ENCODE peak calls at places on chromosome 10, in four cellular contexts. D is SK-N-SH, F is HepG2, C is K562. Q is an unnamed sample.

GRCh38 chr10:44761076-44761475 is 150.1 kb upstream of the TMEM72 start:
- DNase-seq in C (no peak), F (no peak), D (no peak), Q (no peak)

GRCh38 chr10:20953120-20953519 is 56.0 kb upstream of the NEBL start:
- DNase-seq in C (no peak), D (no peak), F (no peak), Q (no peak)

GRCh38 chr10:108392286-108392685 is 1227.8 kb upstream of the SORCS1 start:
- DNase-seq in C (no peak), F (no peak), D (no peak), Q (no peak)

GRCh38 chr10:70985824-70986336 is 97.5 kb upstream of the PCBD1 start:
- DNase-seq in F (no peak), D (no peak), C (no peak), Q (no peak)

GRCh38 chr10:13404791-13405190 is 56.7 kb upstream of the SEPHS1 start:
- DNase-seq in D (no peak), C (no peak), F (no peak), Q (no peak)

GRCh38 chr10:47049906-47050305 is 138.7 kb downstream of the PTPN20 start:
- DNase-seq in C (no peak), F (no peak), D (no peak), Q (no peak)

GRCh38 chr10:60706146-60706545 is 72.1 kb upstream of the CDK1 start:
- DNase-seq in F (peak; percentile 14), D (no peak), C (no peak), Q (no peak)

GRCh38 chr10:101464518-101465085 is 110.6 kb downstream of the BTRC start:
- DNase-seq in C (no peak), D (peak; percentile 18), F (no peak), Q (no peak)

GRCh38 chr10:30565449-30565848 is 64.1 kb downstream of the LYZL2 start:
- DNase-seq in F (no peak), C (no peak), D (no peak), Q (no peak)

GRCh38 chr10:21720090-21720489 is 186.1 kb downstream of the MLLT10 start:
- DNase-seq in C (no peak), D (no peak), F (no peak), Q (no peak)

GRCh38 chr10:125881192-125881591 is at the start of gene DHX32:
- DNase-seq in C (no peak), F (no peak), D (no peak), Q (peak; percentile 28)

GRCh38 chr10:90192825-90193224 is 491.4 kb downstream of the KIF20B start:
- DNase-seq in C (no peak), D (no peak), F (no peak), Q (no peak)

GRCh38 chr10:95208702-95209391 is 14.8 kb downstream of the ACSM6 start:
- DNase-seq in D (peak; percentile 37), C (no peak), F (no peak), Q (no peak)

GRCh38 chr10:113665806-113666354 is 2.0 kb upstream of the NRAP start:
- DNase-seq in D (no peak), F (no peak), C (peak; percentile 7), Q (peak; percentile 20)

GRCh38 chr10:88968316-88968882 is 15.8 kb upstream of the ACTA2 start:
- DNase-seq in F (no peak), D (no peak), C (no peak), Q (no peak)

GRCh38 chr10:108069096-108069495 is 904.6 kb upstream of the SORCS1 start:
- DNase-seq in F (no peak), C (no peak), D (no peak), Q (no peak)

GRCh38 chr10:15627617-15628196 is 92.0 kb downstream of the ITGA8 start:
- DNase-seq in D (no peak), F (no peak), C (no peak), Q (no peak)

GRCh38 chr10:124206616-124207015 is 113.2 kb upstream of the CHST15 start:
- DNase-seq in F (no peak), C (no peak), D (no peak), Q (no peak)

GRCh38 chr10:15436696-15437095 is 65.6 kb upstream of the FAM171A1 start:
- DNase-seq in F (no peak), D (no peak), C (no peak), Q (no peak)

GRCh38 chr10:102678842-102679289 is 34.6 kb downstream of the TRIM8 start:
- DNase-seq in D (peak; percentile 81), C (peak; percentile 66), F (peak; percentile 76), Q (peak; percentile 92)

GRCh38 chr10:128098631-128099030 is 27.6 kb downstream of the MKI67 start:
- DNase-seq in C (no peak), D (no peak), F (no peak), Q (no peak)

GRCh38 chr10:65570143-65571010 is 1355.5 kb upstream of the LRRTM3 start:
- DNase-seq in F (peak; percentile 67), D (peak; percentile 51), C (no peak), Q (peak; percentile 71)

GRCh38 chr10:132637477-132638129 is 100.0 kb downstream of the INPP5A start:
- DNase-seq in C (peak; percentile 20), D (peak; percentile 89), F (peak; percentile 59), Q (peak; percentile 8)

GRCh38 chr10:110918269-110918632 is 729 bp downstream of the BBIP1 start:
- DNase-seq in D (no peak), F (peak; percentile 87), C (peak; percentile 84), Q (peak; percentile 98)

GRCh38 chr10:93471110-93471651 is 11.0 kb downstream of the MYOF start:
- DNase-seq in F (peak; percentile 59), C (no peak), D (no peak), Q (no peak)

GRCh38 chr10:17527530-17528146 is 73.2 kb upstream of the ST8SIA6 start:
- DNase-seq in C (no peak), F (no peak), D (no peak), Q (no peak)

GRCh38 chr10:72243822-72244437 is 27.9 kb upstream of the ASCC1 start:
- DNase-seq in D (no peak), C (no peak), F (no peak), Q (no peak)

GRCh38 chr10:132360766-132361447 is 28.9 kb downstream of the LRRC27 start:
- DNase-seq in F (no peak), D (peak; percentile 80), C (peak; percentile 66), Q (peak; percentile 78)

GRCh38 chr10:77537720-77538373 is 99.8 kb downstream of the KCNMA1 start:
- DNase-seq in C (no peak), D (no peak), F (no peak), Q (no peak)

GRCh38 chr10:50809596-50809995 is 69.9 kb downstream of the ASAH2B start:
- DNase-seq in F (no peak), C (no peak), D (no peak), Q (no peak)

GRCh38 chr10:50805981-50806622 is 66.4 kb downstream of the ASAH2B start:
- DNase-seq in F (no peak), D (no peak), C (no peak), Q (no peak)

GRCh38 chr10:50807851-50808776 is 68.4 kb downstream of the ASAH2B start:
- DNase-seq in F (peak; percentile 88), C (no peak), D (no peak), Q (no peak)
- TF ChIP-seq FOXJ3 in F (peak; percentile 64), C (no peak), D (no peak), Q (no peak)

GRCh38 chr10:43479275-43479674 is 42.4 kb downstream of the ZNF487 start:
- DNase-seq in C (no peak), F (no peak), D (no peak), Q (no peak)
- TF ChIP-seq FOXJ3 in C (no peak), F (no peak), D (no peak), Q (no peak)

GRCh38 chr10:106682175-106682574 is 482.3 kb downstream of the SORCS1 start:
- DNase-seq in C (no peak), F (no peak), D (no peak), Q (no peak)
- TF ChIP-seq FOXJ3 in C (no peak), F (no peak), D (no peak), Q (no peak)

GRCh38 chr10:76397210-76397881 is 965.9 kb downstream of the LRMDA start:
- DNase-seq in C (no peak), F (no peak), D (no peak), Q (no peak)
- TF ChIP-seq FOXJ3 in C (no peak), F (no peak), D (no peak), Q (no peak)

GRCh38 chr10:49205206-49205605 is 17.0 kb upstream of the TMEM273 start:
- DNase-seq in D (no peak), F (no peak), C (peak; percentile 12), Q (no peak)

GRCh38 chr10:49212783-49213182 is 24.6 kb upstream of the TMEM273 start:
- DNase-seq in C (no peak), D (no peak), F (no peak), Q (no peak)

GRCh38 chr10:49207936-49208482 is 19.8 kb upstream of the TMEM273 start:
- DNase-seq in F (no peak), D (no peak), C (peak; percentile 4), Q (no peak)

GRCh38 chr10:49207113-49207512 is 18.9 kb upstream of the TMEM273 start:
- DNase-seq in F (no peak), C (no peak), D (no peak), Q (no peak)

DNA sequence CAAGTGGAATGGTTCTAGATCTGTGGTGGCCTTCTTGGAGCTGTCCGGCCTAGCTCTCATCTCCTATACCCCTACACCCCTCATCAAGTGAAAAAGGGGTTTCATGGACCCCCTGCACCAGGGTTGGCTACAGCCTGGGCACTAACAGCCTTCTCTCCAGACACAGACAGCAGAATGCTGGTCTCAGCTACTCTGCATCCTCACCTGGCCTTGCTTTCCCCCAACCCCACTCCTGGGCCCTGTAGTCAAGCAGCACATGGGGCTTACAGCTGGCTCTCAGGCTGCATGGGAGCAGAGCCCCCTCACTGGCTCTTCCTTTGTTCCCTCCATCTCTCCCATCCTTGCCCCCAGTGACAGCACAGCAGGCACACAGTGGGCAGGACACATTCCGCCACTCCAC is 20.8 kb upstream of the TMEM273 start:
- DNase-seq in F (no peak), D (no peak), C (no peak), Q (no peak)
- TF ChIP-seq FOXJ3 in F (no peak), D (no peak), C (no peak), Q (no peak)

DNA sequence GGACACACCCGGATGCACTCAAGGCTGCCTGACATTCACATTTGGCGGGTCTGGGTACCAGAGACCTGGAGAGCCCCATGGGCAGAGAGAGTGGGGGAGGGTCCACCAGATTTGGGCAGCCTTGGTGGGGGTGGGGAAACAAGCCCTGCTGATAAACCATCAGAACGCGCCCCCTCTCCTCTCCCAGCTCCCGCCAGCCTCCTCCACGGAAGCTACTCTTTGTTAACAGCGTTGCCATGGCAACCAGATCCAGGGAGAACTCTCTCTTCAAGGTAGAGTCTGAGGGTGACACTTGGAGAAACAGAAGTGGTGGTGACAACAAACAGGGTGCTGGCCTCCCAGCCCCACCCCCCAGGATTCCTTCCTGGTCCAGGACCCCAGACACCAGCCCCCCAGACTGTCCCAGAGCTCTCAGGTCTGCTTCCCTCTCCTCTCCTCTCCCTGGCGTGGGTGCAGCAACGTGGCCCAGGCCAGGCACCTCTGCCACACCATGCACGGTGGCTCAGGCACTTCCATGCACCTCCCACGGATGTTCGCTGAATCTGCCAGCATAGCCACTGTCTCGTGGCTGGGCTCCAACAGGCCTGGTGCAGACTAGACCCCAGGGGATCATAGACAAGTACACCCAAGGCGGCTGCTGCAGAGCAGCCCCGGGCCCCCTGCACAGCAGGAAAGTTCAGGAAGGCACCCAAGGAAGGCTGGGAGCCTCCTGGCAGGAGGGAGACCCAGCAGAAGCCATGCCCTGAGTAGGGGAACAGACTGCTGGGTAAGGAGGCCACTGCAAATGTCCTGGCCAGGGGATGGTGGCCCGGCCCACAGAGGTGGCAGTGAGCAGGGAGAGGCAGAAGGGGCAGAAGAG is 4.6 kb downstream of the RASGEF1A start:
- DNase-seq in D (peak; percentile 56), F (no peak), C (no peak), Q (peak; percentile 41)
- TF ChIP-seq FOXJ3 in D (no peak), F (no peak), C (no peak), Q (no peak)

GRCh38 chr10:66926841-66927240 is 1.0 kb downstream of the LRRTM3 start:
- DNase-seq in C (no peak), F (no peak), D (no peak), Q (no peak)
- TF ChIP-seq FOXJ3 in C (no peak), F (no peak), D (no peak), Q (no peak)

Q was measured in WTC11.